ENCODE peak calls at places on chromosomes 11 and 22, in six cellular contexts. O is kidney; F is heart left ventricle; U is effector memory CD4-positive, alpha-beta T cell; E is mammary epithelial cell; Z is OCI-LY7. D is an unnamed sample. For H3K9me3 and H3K4me1, the result is how much of the 10 kb centered on the place peaks cover.

GRCh38 chr11:119258180-119258579 is 52.0 kb downstream of the CBL start:
- DNase-seq in O (no peak), F (no peak), U (no peak), E (no peak), Z (peak), D (peak)

GRCh38 chr11:44615041-44615513 is 49.6 kb downstream of the CD82 start:
- DNase-seq in O (peak), F (no peak), U (no peak), E (no peak), Z (no peak), D (no peak)

GRCh38 chr11:17551347-17552040 is 4.4 kb downstream of the OTOG start:
- DNase-seq in O (no peak), F (no peak), U (no peak), E (no peak), Z (no peak), D (no peak)

GRCh38 chr11:107011977-107012376 is 6.3 kb downstream of the GUCY1A2 start:
- DNase-seq in O (no peak), F (no peak), U (no peak), E (no peak), Z (no peak), D (no peak)

GRCh38 chr11:18191376-18191775 is 18.7 kb downstream of the MRGPRX4 start:
- DNase-seq in O (no peak), F (no peak), U (no peak), E (no peak), Z (peak), D (no peak)

GRCh38 chr11:9617960-9618359 is 44.5 kb downstream of the WEE1 start:
- DNase-seq in O (no peak), F (no peak), U (no peak), E (peak), Z (no peak), D (no peak)

GRCh38 chr22:36397081-36397766 is 9.5 kb upstream of the MYH9 start:
- DNase-seq in O (no peak), F (no peak), U (no peak), E (no peak), Z (no peak), D (no peak)

GRCh38 chr22:22948651-22949611 is 61.3 kb downstream of the IGLL5 start:
- DNase-seq in O (no peak), F (no peak), U (no peak), E (no peak), Z (no peak), D (no peak)

GRCh38 chr11:71461696-71462095 is 8.7 kb downstream of the NADSYN1 start:
- DNase-seq in O (peak), F (no peak), U (no peak), E (no peak), Z (no peak), D (no peak)

GRCh38 chr11:19326499-19326898 is 85.8 kb upstream of the E2F8 start:
- DNase-seq in O (no peak), F (no peak), U (no peak), E (no peak), Z (no peak), D (no peak)

GRCh38 chr11:3130269-3131071 is 34.6 kb downstream of the OSBPL5 start:
- DNase-seq in O (peak), F (no peak), U (no peak), E (peak), Z (no peak), D (no peak)

GRCh38 chr11:61480261-61480660 is 28.3 kb upstream of the LRRC10B start:
- DNase-seq in O (no peak), F (no peak), U (no peak), E (no peak), Z (no peak), D (no peak)

GRCh38 chr22:36386351-36386899 is 1.3 kb downstream of the MYH9 start:
- DNase-seq in O (peak), F (no peak), U (peak), E (no peak), Z (peak), D (no peak)

GRCh38 chr11:12200359-12201015 is 90.1 kb downstream of the MICAL2 start:
- DNase-seq in O (no peak), F (peak), U (no peak), E (peak), Z (no peak), D (no peak)

GRCh38 chr11:17542249-17542648 is 2.0 kb downstream of the USH1C start:
- DNase-seq in O (no peak), F (no peak), U (no peak), E (no peak), Z (no peak), D (no peak)

GRCh38 chr11:67213251-67213650 is 53.0 kb upstream of the GRK2 start:
- DNase-seq in O (no peak), F (no peak), U (no peak), E (no peak), Z (peak), D (no peak)

GRCh38 chr22:46591890-46592289 is 28.3 kb upstream of the GRAMD4 start:
- DNase-seq in O (peak), F (peak), U (no peak), E (no peak), Z (no peak), D (no peak)

GRCh38 chr11:120648706-120649250 is 137.2 kb downstream of the GRIK4 start:
- DNase-seq in O (no peak), F (no peak), U (no peak), E (no peak), Z (no peak), D (no peak)

GRCh38 chr11:76670475-76671235 is at the start of gene LRRC32:
- DNase-seq in O (peak), F (peak), U (no peak), E (no peak), Z (peak), D (no peak)

GRCh38 chr11:36340909-36341308 is 44.8 kb downstream of the PRR5L start:
- DNase-seq in O (no peak), F (no peak), U (no peak), E (no peak), Z (no peak), D (no peak)

GRCh38 chr22:45882881-45883810 is 93.8 kb downstream of the WNT7B start:
- DNase-seq in O (peak), F (no peak), U (no peak), E (peak), Z (no peak), D (no peak)

GRCh38 chr11:2586793-2587131 is 113.0 kb downstream of the KCNQ1OT1 start:
- DNase-seq in O (no peak), F (peak), U (no peak), E (no peak), Z (no peak), D (no peak)

GRCh38 chr11:83521647-83522596 is 235.8 kb upstream of the CCDC90B start:
- DNase-seq in O (no peak), F (no peak), U (no peak), E (no peak), Z (peak), D (no peak)

GRCh38 chr11:95699631-95700470 is 89.7 kb downstream of the FAM76B start:
- DNase-seq in O (no peak), F (no peak), U (no peak), E (peak), Z (no peak), D (peak)

GRCh38 chr11:5690216-5690615 is 626 bp downstream of the TRIM22 start:
- DNase-seq in O (no peak), F (peak), U (no peak), E (peak), Z (no peak), D (no peak)

GRCh38 chr11:43012606-43013005 is 299.2 kb upstream of the API5 start:
- DNase-seq in O (no peak), F (no peak), U (no peak), E (no peak), Z (no peak), D (no peak)

GRCh38 chr11:15965562-15966250 is 390.6 kb downstream of the SOX6 start:
- DNase-seq in O (no peak), F (no peak), U (no peak), E (peak), Z (no peak), D (no peak)

GRCh38 chr11:64148200-64148916 is 17.6 kb downstream of the MACROD1 start:
- DNase-seq in O (peak), F (peak), U (peak), E (peak), Z (peak), D (peak)

GRCh38 chr11:73273246-73273890 is 1.2 kb downstream of the P2RY6 start:
- DNase-seq in O (no peak), F (peak), U (no peak), E (no peak), Z (no peak), D (no peak)

DNA sequence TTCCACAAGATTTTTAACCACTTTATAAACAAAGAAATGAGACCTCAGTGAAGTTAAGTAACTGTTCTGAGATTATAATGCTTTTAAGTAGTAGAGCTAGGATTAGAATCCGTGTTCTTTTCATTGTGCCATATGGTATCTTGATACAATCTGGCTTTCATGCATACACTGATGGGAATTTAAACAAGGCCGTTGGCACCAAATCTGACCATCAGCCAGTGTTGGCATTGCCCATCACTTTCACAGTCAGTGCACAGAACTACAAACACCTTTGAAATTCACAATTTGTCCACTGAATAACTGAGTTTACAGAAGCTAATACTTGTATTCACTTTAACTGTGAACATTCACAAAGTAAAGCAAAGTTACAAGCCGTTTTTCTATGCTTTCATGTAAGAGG is 1228.0 kb downstream of the TBC1D22A start:
- DNase-seq in O (no peak), F (no peak), U (no peak), E (no peak), Z (no peak), D (no peak)
- H3K9me3 ChIP-seq in O (under half), F (under half), U (under half), E (under half), Z (under half), D (under half)

GRCh38 chr22:27825174-27825573 is 23.6 kb upstream of the MN1 start:
- DNase-seq in O (no peak), F (no peak), U (no peak), E (no peak), Z (peak), D (no peak)
- H3K4me1 ChIP-seq in O (under half), F (under half), U (under half), E (under half), Z (under half), D (under half)

DNA sequence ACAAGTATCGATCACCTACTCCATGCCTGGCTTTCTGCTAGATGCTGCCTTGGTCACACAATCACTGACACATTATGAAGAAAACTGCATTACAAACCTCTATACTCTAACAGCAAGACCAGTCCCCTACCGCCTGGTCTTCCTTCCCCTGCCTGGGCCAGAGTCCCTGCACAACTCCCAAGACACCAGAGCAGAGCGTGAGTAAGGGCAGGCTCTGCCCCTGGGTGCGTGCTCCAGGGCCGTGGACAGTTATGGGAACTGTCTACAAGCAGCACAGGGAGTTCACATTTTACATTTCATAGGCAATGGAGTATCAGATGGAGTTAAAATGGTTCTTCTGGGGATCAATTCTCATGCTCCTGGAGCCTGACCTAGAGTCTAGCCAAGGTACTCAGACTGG is 6.5 kb downstream of the FZD4 start:
- DNase-seq in O (no peak), F (peak), U (no peak), E (no peak), Z (no peak), D (no peak)
- H3K4me3 ChIP-seq in O (peak), F (peak), U (no peak), E (no peak), Z (no peak), D (no peak)

DNA sequence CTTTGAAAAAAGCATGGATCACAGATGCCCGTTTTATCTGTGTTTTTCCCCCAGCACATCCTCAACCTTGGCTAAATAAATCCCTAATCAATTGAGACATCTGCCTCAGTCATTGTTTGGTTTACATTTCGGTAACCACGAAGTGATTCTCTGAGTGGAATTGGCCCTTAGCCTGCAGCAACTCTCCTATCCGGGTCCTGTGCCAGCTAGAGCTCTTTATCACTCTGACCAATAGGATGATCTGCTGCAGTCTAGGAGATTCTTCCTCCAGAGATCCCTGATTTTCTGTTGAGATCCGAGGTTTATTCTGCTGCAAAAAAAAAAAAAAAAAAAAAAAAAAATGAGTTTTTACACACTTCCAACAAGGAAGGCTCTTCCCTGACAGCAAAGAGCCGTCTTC is 137.3 kb downstream of the KCNA4 start:
- DNase-seq in O (no peak), F (peak), U (no peak), E (no peak), Z (no peak), D (no peak)
- H3K9me3 ChIP-seq in O (under half), F (under half), U (under half), E (under half), Z (under half), D (under half)

D was measured in naive thymus-derived CD4-positive, alpha-beta T cell.